ENCODE peak calls at places on chromosomes 4 and X, in seven cellular contexts. R is fibroblast of lung, G is PC-3, M is AG04450, Y is Panc1, E is lower lobe of right lung, F is tibial nerve. J is an unnamed sample.
A peak's percentile ranks its signal among the peaks of the same experiment; 100 is the strongest.

GRCh38 chrX:49226946-49227345 is 6.2 kb downstream of the CACNA1F start:
- DNase-seq in Y (no peak), E (no peak), G (no peak), M (no peak), R (no peak), F (no peak), J (no peak)

GRCh38 chr4:1619151-1619672 is 64.9 kb downstream of the FAM53A start:
- DNase-seq in G (no peak), M (no peak), E (no peak), R (no peak), F (no peak), Y (no peak), J (no peak)

GRCh38 chr4:8376361-8377102 is 64.0 kb downstream of the ACOX3 start:
- DNase-seq in R (no peak), Y (no peak), F (no peak), G (no peak), M (no peak), E (no peak), J (peak; percentile 21)

GRCh38 chrX:111880735-111881134 is 4.8 kb downstream of the TRPC5OS start:
- DNase-seq in E (no peak), F (no peak), G (no peak), R (no peak), M (no peak), Y (no peak), J (no peak)

GRCh38 chr4:168388890-168389289 is 70.3 kb upstream of the DDX60 start:
- DNase-seq in F (no peak), R (peak; percentile 66), G (peak; percentile 33), Y (no peak), E (no peak), M (no peak), J (no peak)

GRCh38 chr4:83389756-83390505 is 55.3 kb upstream of the HPSE start:
- DNase-seq in F (no peak), R (no peak), E (no peak), G (no peak), Y (no peak), M (no peak), J (no peak)

GRCh38 chr4:93834371-93835066 is 6.0 kb downstream of the ATOH1 start:
- DNase-seq in M (no peak), R (no peak), E (no peak), F (no peak), Y (no peak), G (no peak), J (no peak)

GRCh38 chr4:67091668-67092067 is 453.6 kb downstream of the CENPC start:
- DNase-seq in M (no peak), Y (no peak), G (no peak), R (no peak), F (no peak), E (no peak), J (no peak)

GRCh38 chr4:48943387-48943786 is 36.8 kb upstream of the OCIAD2 start:
- DNase-seq in Y (no peak), E (no peak), G (peak; percentile 56), F (no peak), M (no peak), R (no peak), J (no peak)

GRCh38 chrX:109578916-109579315 is 42.3 kb downstream of the NXT2 start:
- DNase-seq in Y (no peak), E (no peak), F (no peak), M (no peak), G (no peak), R (no peak), J (no peak)

GRCh38 chr4:6641971-6642320 is 1.5 kb downstream of the MRFAP1 start:
- DNase-seq in E (no peak), Y (no peak), F (no peak), G (no peak), R (no peak), M (no peak), J (no peak)

GRCh38 chr4:139843643-139844042 is 178.0 kb downstream of the MGST2 start:
- DNase-seq in E (no peak), R (no peak), Y (no peak), F (no peak), G (no peak), M (no peak), J (no peak)

GRCh38 chr4:185394568-185395254 is 1.0 kb downstream of the LRP2BP start:
- DNase-seq in F (no peak), E (no peak), R (peak; percentile 34), M (no peak), G (peak; percentile 9), Y (no peak), J (no peak)

GRCh38 chr4:55407119-55407518 is 11.4 kb downstream of the TMEM165 start:
- DNase-seq in Y (no peak), M (no peak), E (no peak), F (no peak), R (peak; percentile 47), G (no peak), J (no peak)

GRCh38 chr4:151563194-151563593 is 154.2 kb downstream of the FHIP1A start:
- DNase-seq in F (no peak), E (no peak), M (no peak), Y (no peak), G (peak; percentile 22), R (peak; percentile 34), J (no peak)

DNA sequence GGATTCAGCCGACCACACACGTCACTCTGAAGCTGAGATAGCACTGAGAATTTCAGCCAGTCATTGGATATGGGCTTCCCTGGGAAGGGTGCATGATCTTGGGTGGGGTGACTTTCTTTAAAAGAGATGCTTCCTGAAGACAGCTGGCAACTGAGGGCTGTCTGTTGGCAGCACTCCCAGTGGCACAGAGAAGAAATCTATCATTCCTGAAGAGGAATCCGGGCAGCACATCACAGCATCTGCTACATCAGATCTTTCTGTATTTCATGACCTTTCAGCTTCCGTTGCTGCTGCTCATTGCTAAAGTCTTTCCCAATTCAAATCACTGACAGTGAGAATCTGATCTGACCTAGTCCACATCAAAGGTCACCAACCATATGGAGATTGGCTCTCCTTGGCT is 193.8 kb upstream of the RBPJ start:
- DNase-seq in F (no peak), R (no peak), E (no peak), Y (no peak), M (no peak), G (no peak), J (no peak)
- H3K27ac ChIP-seq in F (no peak overlapping the region), R (no peak overlapping the region), E (no peak overlapping the region), Y (no peak overlapping the region), M (no peak overlapping the region), G (peak overlapping the region; percentile 82), J (no peak overlapping the region)

DNA sequence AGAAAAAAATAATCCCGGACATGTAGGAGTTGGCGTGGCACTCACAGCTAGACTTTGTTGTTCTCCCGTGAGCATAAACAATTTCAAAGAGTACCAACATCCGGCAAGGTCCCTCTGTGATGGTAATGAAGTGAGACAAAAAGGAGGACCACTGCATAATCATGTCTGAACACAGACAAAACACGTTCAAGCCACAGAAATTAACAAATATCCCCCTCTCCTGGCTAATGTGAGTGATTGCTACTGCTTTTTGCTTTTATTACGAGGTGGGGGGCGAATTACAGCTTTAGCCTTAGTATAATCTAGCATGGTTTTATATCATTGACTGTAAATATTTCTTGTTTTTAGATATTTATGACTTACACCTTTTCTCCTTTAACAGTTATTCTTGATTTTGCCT is 118.5 kb downstream of the PLS3 start:
- DNase-seq in Y (no peak), F (no peak), M (no peak), E (no peak), R (peak; percentile 28), G (peak; percentile 56), J (peak; percentile 67)
- TF ChIP-seq CTCF in Y (peak; percentile 63), F (no peak), M (peak; percentile 55), E (peak; percentile 35), R (peak; percentile 51), G (peak; percentile 69), J (peak; percentile 59)

GRCh38 chrX:153717445-153717844 is 6.7 kb downstream of the BCAP31 start:
- DNase-seq in Y (no peak), G (no peak), M (no peak), R (no peak), E (no peak), F (no peak), J (peak; percentile 47)
- H3K27ac ChIP-seq in Y (no peak overlapping the region), G (no peak overlapping the region), M (no peak overlapping the region), R (no peak overlapping the region), E (no peak overlapping the region), F (no peak overlapping the region), J (no peak overlapping the region)

GRCh38 chrX:137926090-137926489 is 360.2 kb downstream of the ZIC3 start:
- DNase-seq in Y (peak; percentile 2), F (no peak), R (no peak), E (no peak), G (peak; percentile 46), M (no peak), J (peak; percentile 47)
- TF ChIP-seq CTCF in Y (peak; percentile 51), F (no peak), R (no peak), E (no peak), G (peak; percentile 57), M (no peak), J (peak; percentile 65)